ENCODE peak calls at places on chromosomes 1 and 21, in seven cellular contexts. One of them, this sample, is unnamed.

GRCh38 chr1:190551638-190552037 is 74.0 kb upstream of the BRINP3 start:
- DNase-seq in mesenchymal stem cell: no peak
- DNase-seq in H1: no peak
- DNase-seq in mesendoderm: no peak
- DNase-seq in H9: no peak
- DNase-seq in neuronal stem cell: no peak
- DNase-seq in IMR-90: no peak
- DNase-seq in this sample: no peak

GRCh38 chr1:222786107-222786506 is 28.7 kb upstream of the DISP1 start:
- DNase-seq in H9: no peak
- DNase-seq in neuronal stem cell: no peak
- DNase-seq in H1: no peak
- DNase-seq in mesenchymal stem cell: no peak
- DNase-seq in mesendoderm: no peak
- DNase-seq in IMR-90: no peak
- DNase-seq in this sample: no peak

GRCh38 chr1:19758227-19758830 is 41.4 kb downstream of the TMCO4 start:
- DNase-seq in H1: no peak
- DNase-seq in mesenchymal stem cell: peak
- DNase-seq in neuronal stem cell: no peak
- DNase-seq in H9: no peak
- DNase-seq in mesendoderm: peak
- DNase-seq in IMR-90: peak
- DNase-seq in this sample: peak

GRCh38 chr1:116956378-116956777 is 45.2 kb upstream of the CD101 start:
- DNase-seq in mesendoderm: no peak
- DNase-seq in neuronal stem cell: no peak
- DNase-seq in mesenchymal stem cell: no peak
- DNase-seq in IMR-90: no peak
- DNase-seq in H1: no peak
- DNase-seq in H9: no peak
- DNase-seq in this sample: no peak

GRCh38 chr1:203935286-203935685 is 73.9 kb downstream of the SNRPE start:
- DNase-seq in mesenchymal stem cell: no peak
- DNase-seq in mesendoderm: no peak
- DNase-seq in neuronal stem cell: no peak
- DNase-seq in IMR-90: no peak
- DNase-seq in H9: no peak
- DNase-seq in H1: no peak
- DNase-seq in this sample: no peak

GRCh38 chr21:38126677-38127271 is 130.0 kb upstream of the KCNJ15 start:
- DNase-seq in H9: peak
- DNase-seq in H1: peak
- DNase-seq in IMR-90: peak
- DNase-seq in mesenchymal stem cell: peak
- DNase-seq in neuronal stem cell: peak
- DNase-seq in mesendoderm: peak
- DNase-seq in this sample: peak

GRCh38 chr1:39458991-39459390 is 32.4 kb upstream of the BMP8A start:
- DNase-seq in neuronal stem cell: no peak
- DNase-seq in mesenchymal stem cell: no peak
- DNase-seq in mesendoderm: no peak
- DNase-seq in IMR-90: no peak
- DNase-seq in H1: no peak
- DNase-seq in H9: no peak
- DNase-seq in this sample: no peak

GRCh38 chr1:150164769-150165168 is 15.1 kb downstream of the PLEKHO1 start:
- DNase-seq in mesendoderm: no peak
- DNase-seq in H1: no peak
- DNase-seq in IMR-90: peak
- DNase-seq in mesenchymal stem cell: no peak
- DNase-seq in neuronal stem cell: no peak
- DNase-seq in H9: no peak
- DNase-seq in this sample: no peak

GRCh38 chr1:219120625-219121544 is 52.8 kb upstream of the LYPLAL1 start:
- DNase-seq in H9: no peak
- DNase-seq in mesendoderm: no peak
- DNase-seq in neuronal stem cell: no peak
- DNase-seq in IMR-90: peak
- DNase-seq in mesenchymal stem cell: no peak
- DNase-seq in H1: no peak
- DNase-seq in this sample: no peak

GRCh38 chr1:6497215-6497866 is 5.9 kb upstream of the PLEKHG5 start:
- DNase-seq in IMR-90: no peak
- DNase-seq in mesendoderm: peak
- DNase-seq in H9: peak
- DNase-seq in H1: no peak
- DNase-seq in mesenchymal stem cell: peak
- DNase-seq in neuronal stem cell: peak
- DNase-seq in this sample: peak

GRCh38 chr21:44298301-44298700 is 1.6 kb upstream of the PFKL start:
- DNase-seq in H1: no peak
- DNase-seq in H9: no peak
- DNase-seq in IMR-90: peak
- DNase-seq in neuronal stem cell: no peak
- DNase-seq in mesenchymal stem cell: no peak
- DNase-seq in mesendoderm: no peak
- DNase-seq in this sample: peak

GRCh38 chr1:13960376-13960987 is 260.5 kb downstream of the PRDM2 start:
- DNase-seq in H9: peak
- DNase-seq in H1: peak
- DNase-seq in mesenchymal stem cell: peak
- DNase-seq in mesendoderm: peak
- DNase-seq in neuronal stem cell: peak
- DNase-seq in IMR-90: peak
- DNase-seq in this sample: peak

GRCh38 chr1:50667272-50667671 is 244.0 kb upstream of the DMRTA2 start:
- DNase-seq in H1: no peak
- DNase-seq in IMR-90: no peak
- DNase-seq in H9: no peak
- DNase-seq in mesendoderm: no peak
- DNase-seq in mesenchymal stem cell: no peak
- DNase-seq in neuronal stem cell: no peak
- DNase-seq in this sample: no peak

GRCh38 chr21:17519965-17520364 is 7.1 kb downstream of the CXADR start:
- DNase-seq in neuronal stem cell: no peak
- DNase-seq in mesendoderm: no peak
- DNase-seq in H9: no peak
- DNase-seq in IMR-90: no peak
- DNase-seq in H1: no peak
- DNase-seq in mesenchymal stem cell: no peak
- DNase-seq in this sample: no peak

GRCh38 chr1:191564275-191564674 is 594.0 kb upstream of the RGS18 start:
- DNase-seq in mesendoderm: no peak
- DNase-seq in mesenchymal stem cell: no peak
- DNase-seq in neuronal stem cell: no peak
- DNase-seq in IMR-90: no peak
- DNase-seq in H1: no peak
- DNase-seq in H9: no peak
- DNase-seq in this sample: no peak

GRCh38 chr21:45454081-45454923 is 49.3 kb downstream of the COL18A1 start:
- DNase-seq in H1: no peak
- DNase-seq in mesendoderm: no peak
- DNase-seq in neuronal stem cell: no peak
- DNase-seq in IMR-90: no peak
- DNase-seq in mesenchymal stem cell: no peak
- DNase-seq in H9: no peak
- DNase-seq in this sample: no peak

GRCh38 chr1:77540501-77541161 is 141.8 kb downstream of the ZZZ3 start:
- DNase-seq in mesenchymal stem cell: peak
- DNase-seq in neuronal stem cell: no peak
- DNase-seq in H1: no peak
- DNase-seq in H9: no peak
- DNase-seq in mesendoderm: no peak
- DNase-seq in IMR-90: peak
- DNase-seq in this sample: peak

GRCh38 chr1:9482816-9483572 is 56.3 kb upstream of the SLC25A33 start:
- DNase-seq in mesendoderm: no peak
- DNase-seq in H9: no peak
- DNase-seq in mesenchymal stem cell: no peak
- DNase-seq in H1: no peak
- DNase-seq in neuronal stem cell: no peak
- DNase-seq in IMR-90: no peak
- DNase-seq in this sample: no peak

GRCh38 chr21:37145635-37146111 is 72.6 kb downstream of the TTC3 start:
- DNase-seq in mesendoderm: peak
- DNase-seq in mesenchymal stem cell: no peak
- DNase-seq in IMR-90: peak
- DNase-seq in H9: no peak
- DNase-seq in H1: no peak
- DNase-seq in neuronal stem cell: no peak
- DNase-seq in this sample: no peak

DNA sequence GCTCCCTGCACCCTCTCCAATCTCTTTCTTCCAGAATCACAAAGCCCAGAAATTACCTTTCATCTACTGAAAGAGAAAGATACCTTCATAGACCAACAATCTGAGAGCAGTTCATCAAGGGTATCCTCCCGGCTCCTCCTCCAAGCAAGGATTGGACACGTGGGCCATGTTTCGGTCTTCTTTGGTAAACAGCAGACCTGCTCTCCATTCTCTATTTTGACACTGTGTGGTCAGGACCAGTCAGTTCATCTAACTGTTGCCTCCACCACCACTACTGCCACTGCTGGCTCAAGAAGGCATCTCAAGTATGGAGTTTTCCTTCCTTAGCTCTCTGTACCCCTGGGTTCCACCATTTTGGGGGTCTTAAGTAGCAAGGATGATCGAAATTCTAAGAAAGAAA is 8.0 kb upstream of the LELP1 start:
- DNase-seq in neuronal stem cell: no peak
- DNase-seq in IMR-90: no peak
- DNase-seq in H1: no peak
- DNase-seq in mesendoderm: no peak
- DNase-seq in H9: no peak
- DNase-seq in mesenchymal stem cell: no peak
- DNase-seq in this sample: no peak
- H2BK5ac ChIP-seq in neuronal stem cell: no peak
- H2BK5ac ChIP-seq in IMR-90: no peak
- H2BK5ac ChIP-seq in H1: no peak
- H2BK5ac ChIP-seq in mesendoderm: no peak
- H2BK5ac ChIP-seq in H9: no peak
- H2BK5ac ChIP-seq in mesenchymal stem cell: no peak
- H2BK5ac ChIP-seq in this sample: no peak

DNA sequence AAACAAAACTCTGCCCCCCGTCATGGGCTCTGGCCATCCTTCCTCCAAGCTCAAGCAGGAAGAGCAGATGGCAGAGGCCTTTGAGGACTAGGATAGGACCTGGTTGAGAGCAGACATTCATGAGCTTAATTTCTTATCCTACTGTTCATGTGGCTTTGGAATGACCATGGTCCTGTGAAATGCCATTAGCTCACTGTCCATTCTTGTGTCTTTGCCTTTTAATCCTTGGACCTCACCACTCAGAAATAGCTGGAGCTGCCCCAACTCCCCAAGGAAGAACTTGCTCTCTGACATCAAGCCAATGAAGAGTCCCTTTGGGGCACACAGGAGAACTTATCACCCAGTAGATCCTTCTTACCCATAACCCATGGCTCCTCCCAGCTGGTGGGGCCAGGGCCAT is 11.6 kb upstream of the FAM20B start:
- DNase-seq in H9: no peak
- DNase-seq in H1: no peak
- DNase-seq in IMR-90: no peak
- DNase-seq in mesenchymal stem cell: no peak
- DNase-seq in neuronal stem cell: no peak
- DNase-seq in mesendoderm: no peak
- DNase-seq in this sample: no peak
- H2BK5ac ChIP-seq in H9: no peak
- H2BK5ac ChIP-seq in H1: no peak
- H2BK5ac ChIP-seq in IMR-90: no peak
- H2BK5ac ChIP-seq in mesenchymal stem cell: no peak
- H2BK5ac ChIP-seq in neuronal stem cell: no peak
- H2BK5ac ChIP-seq in mesendoderm: no peak
- H2BK5ac ChIP-seq in this sample: no peak

GRCh38 chr1:54046671-54047383 is 6.2 kb downstream of the TMEM59 start:
- DNase-seq in neuronal stem cell: no peak
- DNase-seq in mesenchymal stem cell: no peak
- DNase-seq in H1: no peak
- DNase-seq in IMR-90: peak
- DNase-seq in mesendoderm: no peak
- DNase-seq in H9: no peak
- DNase-seq in this sample: no peak
- H2BK5ac ChIP-seq in neuronal stem cell: no peak
- H2BK5ac ChIP-seq in mesenchymal stem cell: no peak
- H2BK5ac ChIP-seq in H1: no peak
- H2BK5ac ChIP-seq in IMR-90: no peak
- H2BK5ac ChIP-seq in mesendoderm: no peak
- H2BK5ac ChIP-seq in H9: no peak
- H2BK5ac ChIP-seq in this sample: no peak

GRCh38 chr1:63774617-63775417 is 1.0 kb downstream of the ROR1 start:
- DNase-seq in IMR-90: peak
- DNase-seq in H9: peak
- DNase-seq in mesendoderm: peak
- DNase-seq in H1: peak
- DNase-seq in neuronal stem cell: peak
- DNase-seq in mesenchymal stem cell: peak
- DNase-seq in this sample: peak

GRCh38 chr1:63773815-63774616 is at the start of gene ROR1:
- DNase-seq in IMR-90: peak
- DNase-seq in mesendoderm: peak
- DNase-seq in H1: peak
- DNase-seq in H9: peak
- DNase-seq in neuronal stem cell: peak
- DNase-seq in mesenchymal stem cell: peak
- DNase-seq in this sample: peak

GRCh38 chr1:63773496-63773814 is 362 bp upstream of the ROR1 start:
- DNase-seq in H1: no peak
- DNase-seq in IMR-90: no peak
- DNase-seq in H9: no peak
- DNase-seq in mesenchymal stem cell: no peak
- DNase-seq in neuronal stem cell: no peak
- DNase-seq in mesendoderm: no peak
- DNase-seq in this sample: no peak

GRCh38 chr1:63777286-63777685 is 3.5 kb downstream of the ROR1 start:
- DNase-seq in H1: no peak
- DNase-seq in neuronal stem cell: no peak
- DNase-seq in H9: no peak
- DNase-seq in mesenchymal stem cell: no peak
- DNase-seq in IMR-90: no peak
- DNase-seq in mesendoderm: no peak
- DNase-seq in this sample: no peak

DNA sequence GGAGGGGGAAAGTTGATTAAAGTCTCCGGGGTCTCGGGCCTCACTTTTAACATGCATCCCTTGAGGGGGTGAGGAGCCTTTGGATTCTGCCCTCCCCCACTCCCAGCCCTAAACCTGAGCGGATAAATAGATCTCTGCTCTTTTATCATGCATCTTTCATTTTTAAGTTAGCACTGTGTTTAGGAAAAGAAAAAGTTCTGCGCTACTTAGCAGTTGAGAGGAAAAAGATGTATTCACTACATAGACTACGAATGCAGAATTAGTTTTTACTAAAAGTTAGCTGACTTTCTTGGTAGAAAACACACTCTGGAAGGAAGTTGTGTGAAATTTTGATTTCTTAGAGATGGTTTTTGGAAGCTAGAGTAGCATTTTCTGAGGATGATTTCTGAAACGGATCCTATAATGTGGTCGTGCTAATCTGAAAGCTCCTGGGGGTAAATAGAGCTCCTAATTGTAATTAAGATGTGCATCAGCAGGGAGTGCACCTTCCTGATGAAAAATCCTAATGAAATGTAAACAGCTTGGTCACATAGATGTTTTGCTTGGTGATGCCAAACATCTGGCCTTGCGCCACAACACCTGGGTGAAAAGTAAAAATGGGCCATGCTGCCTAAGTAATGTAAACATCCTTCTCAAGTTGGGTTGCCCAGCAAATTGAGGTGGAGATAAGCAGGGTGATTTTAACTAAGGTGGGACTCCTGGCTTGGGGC is 1.8 kb downstream of the ROR1 start:
- DNase-seq in mesendoderm: peak
- DNase-seq in IMR-90: peak
- DNase-seq in neuronal stem cell: no peak
- DNase-seq in H9: no peak
- DNase-seq in mesenchymal stem cell: no peak
- DNase-seq in H1: no peak
- DNase-seq in this sample: no peak
- H2BK5ac ChIP-seq in mesendoderm: no peak
- H2BK5ac ChIP-seq in IMR-90: no peak
- H2BK5ac ChIP-seq in neuronal stem cell: no peak
- H2BK5ac ChIP-seq in H9: no peak
- H2BK5ac ChIP-seq in mesenchymal stem cell: no peak
- H2BK5ac ChIP-seq in H1: peak
- H2BK5ac ChIP-seq in this sample: peak

This sample was measured in trophoblast cell.